ENCODE peak calls at places on chromosomes 16 and 17, in five cellular contexts. Z is progenitor cell of endocrine pancreas, N is tibial artery, C is endodermal cell, P is esophagus squamous epithelium. I is an unnamed sample.
A peak's percentile ranks its signal among the peaks of the same experiment; 100 is the strongest.

GRCh38 chr17:55053855-55054254 is 85.3 kb downstream of the STXBP4 start:
- DNase-seq in Z (no peak), C (no peak), P (no peak), N (no peak), I (peak; percentile 20)

GRCh38 chr17:5769936-5770335 is 185.6 kb upstream of the NLRP1 start:
- DNase-seq in C (no peak), P (no peak), Z (no peak), N (no peak), I (no peak)

GRCh38 chr16:1929578-1930337 is 11.5 kb upstream of the HS3ST6 start:
- DNase-seq in C (peak; percentile 96), Z (peak; percentile 96), N (peak; percentile 77), P (peak; percentile 35), I (peak; percentile 90)

GRCh38 chr17:43399839-43400328 is 1.1 kb downstream of the ARL4D start:
- DNase-seq in Z (no peak), N (no peak), C (peak; percentile 55), P (no peak), I (no peak)

GRCh38 chr16:1159973-1160772 is 7.3 kb downstream of the CACNA1H start:
- DNase-seq in N (peak; percentile 51), C (no peak), P (no peak), Z (no peak), I (no peak)

GRCh38 chr16:14405611-14406537 is 224.2 kb downstream of the PARN start:
- DNase-seq in Z (no peak), N (peak; percentile 62), P (no peak), C (peak; percentile 97), I (peak; percentile 78)

GRCh38 chr17:56173958-56174357 is 20.7 kb downstream of the ANKFN1 start:
- DNase-seq in N (no peak), P (no peak), C (peak; percentile 60), Z (no peak), I (no peak)

GRCh38 chr17:2949469-2950044 is 113.8 kb downstream of the OR1D5 start:
- DNase-seq in C (peak; percentile 36), P (no peak), Z (no peak), N (no peak), I (no peak)

GRCh38 chr17:41684050-41684449 is 4.6 kb upstream of the EIF1 start:
- DNase-seq in N (no peak), C (peak; percentile 41), Z (no peak), P (no peak), I (no peak)

GRCh38 chr17:8706431-8706830 is 38.2 kb downstream of the CCDC42 start:
- DNase-seq in Z (no peak), C (no peak), N (no peak), P (no peak), I (no peak)

GRCh38 chr17:55161935-55162555 is 102.7 kb upstream of the HLF start:
- DNase-seq in Z (no peak), C (no peak), N (no peak), P (no peak), I (no peak)

GRCh38 chr17:31491794-31492171 is 100.3 kb downstream of the RAB11FIP4 start:
- DNase-seq in Z (no peak), C (no peak), P (no peak), N (no peak), I (peak; percentile 33)

GRCh38 chr16:67177743-67178699 is 5.7 kb downstream of the MATCAP1 start:
- DNase-seq in Z (peak; percentile 65), N (peak; percentile 42), C (peak; percentile 97), P (no peak), I (peak; percentile 53)

GRCh38 chr16:28263305-28263704 is 29.0 kb upstream of the SBK1 start:
- DNase-seq in P (no peak), C (no peak), N (no peak), Z (no peak), I (no peak)

GRCh38 chr17:62824290-62825135 is 16.4 kb upstream of the MARCHF10 start:
- DNase-seq in N (no peak), C (peak; percentile 86), Z (no peak), P (no peak), I (no peak)

GRCh38 chr16:73196670-73197069 is 148.7 kb upstream of the ZFHX3 start:
- DNase-seq in N (peak; percentile 77), Z (no peak), P (no peak), C (peak; percentile 92), I (peak; percentile 31)

GRCh38 chr17:31320791-31321190 is 631 bp downstream of the EVI2A start:
- DNase-seq in P (no peak), C (no peak), Z (no peak), N (no peak), I (no peak)

GRCh38 chr16:2874584-2875362 is 8.2 kb upstream of the FLYWCH2 start:
- DNase-seq in C (peak; percentile 90), N (peak; percentile 70), Z (peak; percentile 53), P (peak; percentile 14), I (peak; percentile 79)

GRCh38 chr16:24645739-24646645 is 83.5 kb upstream of the TNRC6A start:
- DNase-seq in Z (no peak), N (no peak), C (no peak), P (no peak), I (no peak)

GRCh38 chr16:81609323-81609892 is 164.8 kb downstream of the CMIP start:
- DNase-seq in N (no peak), P (no peak), C (no peak), Z (no peak), I (peak; percentile 36)

GRCh38 chr17:28460901-28461300 is 12.5 kb upstream of the SLC13A2 start:
- DNase-seq in C (no peak), N (no peak), P (no peak), Z (no peak), I (no peak)

DNA sequence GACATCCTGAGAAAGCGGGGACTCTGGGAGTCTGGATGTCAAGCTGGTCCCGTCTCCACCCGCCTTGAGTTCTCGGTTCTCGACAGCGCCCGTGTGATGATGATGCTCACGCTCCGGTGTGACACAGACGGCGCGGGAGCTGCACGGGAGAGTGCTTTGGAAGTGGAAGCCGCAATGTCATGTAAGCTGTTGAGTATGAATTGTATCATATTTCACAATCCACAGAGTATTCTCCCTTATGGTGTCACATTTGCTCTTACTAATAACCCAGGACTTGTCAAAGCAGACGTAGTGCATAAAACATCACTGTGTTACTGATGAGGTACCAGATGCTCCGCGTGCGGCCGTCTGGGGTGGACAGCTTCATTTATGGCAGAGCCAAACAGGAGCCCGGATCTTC is 217.5 kb upstream of the CHMP6 start:
- DNase-seq in N (no peak), C (no peak), P (no peak), Z (no peak), I (no peak)
- TF ChIP-seq CTCF in N (no peak), C (no peak), P (no peak), Z (no peak), I (no peak)

GRCh38 chr16:50804290-50804907 is 62.5 kb downstream of the CYLD start:
- DNase-seq in C (no peak), P (no peak), Z (no peak), N (no peak), I (no peak)

GRCh38 chr16:50806099-50807062 is 64.5 kb downstream of the CYLD start:
- DNase-seq in Z (peak; percentile 77), C (peak; percentile 95), P (peak; percentile 19), N (peak; percentile 86), I (peak; percentile 88)

GRCh38 chr16:50800074-50800473 is 58.2 kb downstream of the CYLD start:
- DNase-seq in N (no peak), C (no peak), Z (no peak), P (no peak), I (no peak)

GRCh38 chr16:50802000-50802399 is 60.1 kb downstream of the CYLD start:
- DNase-seq in N (no peak), Z (no peak), C (no peak), P (no peak), I (no peak)

GRCh38 chr16:50802958-50803357 is 61.1 kb downstream of the CYLD start:
- DNase-seq in P (no peak), N (no peak), Z (no peak), C (peak; percentile 72), I (no peak)
- TF ChIP-seq CTCF in P (no peak), N (no peak), Z (no peak), C (no peak), I (no peak)

GRCh38 chr17:49194297-49194607 is 16.1 kb downstream of the GNGT2 start:
- DNase-seq in P (no peak), Z (no peak), C (no peak), N (no peak), I (no peak)

GRCh38 chr17:49190932-49191331 is 19.4 kb downstream of the GNGT2 start:
- DNase-seq in Z (no peak), P (no peak), C (no peak), N (no peak), I (peak; percentile 28)

GRCh38 chr17:49191407-49191916 is 18.9 kb downstream of the GNGT2 start:
- DNase-seq in N (no peak), Z (no peak), C (no peak), P (no peak), I (no peak)

GRCh38 chr17:49193513-49194296 is 16.7 kb downstream of the GNGT2 start:
- DNase-seq in C (peak; percentile 86), P (no peak), Z (no peak), N (peak; percentile 62), I (peak; percentile 35)

DNA sequence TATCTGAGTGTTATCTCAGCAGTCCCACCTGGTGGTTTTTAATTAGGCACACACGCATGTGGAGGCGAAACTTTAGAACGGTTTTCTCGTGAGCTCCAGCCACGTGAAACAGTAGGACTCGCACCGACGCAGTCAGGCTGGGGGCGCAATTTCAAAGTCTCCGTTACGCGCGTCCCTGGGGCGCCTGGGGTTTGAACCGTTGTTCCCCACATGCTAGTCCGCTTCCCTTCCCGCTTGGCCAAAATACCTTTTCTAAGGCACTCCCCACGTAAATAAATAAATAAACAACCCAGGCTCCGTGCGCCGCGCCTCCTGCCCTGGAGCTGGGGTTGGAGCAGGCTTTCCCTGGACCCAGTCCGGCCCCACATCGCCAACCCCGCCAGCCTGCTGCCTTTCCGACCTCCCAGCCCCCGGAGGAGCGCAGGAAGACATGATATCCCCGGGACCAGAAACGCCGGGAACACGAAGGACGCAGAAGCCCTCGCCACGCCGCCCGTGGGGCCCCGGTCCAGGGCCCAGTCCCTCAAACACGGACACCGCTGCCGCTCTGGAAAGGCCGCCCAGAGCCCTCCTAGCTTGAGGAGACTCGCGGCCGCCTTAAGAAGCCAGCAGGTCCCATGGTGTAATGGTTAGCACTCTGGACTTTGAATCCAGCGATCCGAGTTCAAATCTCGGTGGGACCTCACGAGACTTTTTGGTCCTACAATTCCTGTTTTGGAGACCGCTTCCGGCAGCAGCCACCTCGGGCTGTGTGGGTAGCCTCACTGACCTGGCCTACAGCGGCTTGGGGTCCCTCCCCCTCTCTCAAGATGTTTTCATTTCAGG is 18.2 kb downstream of the GNGT2 start:
- DNase-seq in C (peak; percentile 99), Z (peak; percentile 96), N (peak; percentile 95), P (no peak), I (peak; percentile 92)
- TF ChIP-seq CTCF in C (peak; percentile 53), Z (peak; percentile 36), N (peak; percentile 20), P (peak; percentile 33), I (peak; percentile 72)

GRCh38 chr17:44565866-44566443 is 8.7 kb downstream of the FZD2 start:
- DNase-seq in N (no peak), Z (no peak), C (peak; percentile 78), P (no peak), I (no peak)
- TF ChIP-seq CTCF in N (no peak), Z (peak; percentile 36), C (peak; percentile 72), P (peak; percentile 34), I (peak; percentile 82)